ENCODE peak calls at places on chromosomes 2 and 18, in eight cellular contexts. D, F, Q, N, V, X, K and G are unnamed samples.

GRCh38 chr18:52903858-52904257 is 563.9 kb downstream of the DCC start:
- DNase-seq in V (peak), D (peak), N (peak), F (peak), Q (no peak), K (peak), X (no peak), G (peak)

GRCh38 chr2:234957533-234958135 is 5.8 kb downstream of the SH3BP4 start:
- DNase-seq in Q (no peak), V (peak), N (no peak), K (no peak), D (no peak), F (peak), X (no peak), G (no peak)

GRCh38 chr18:66410692-66411091 is 193.2 kb downstream of the CDH19 start:
- DNase-seq in D (no peak), N (no peak), X (no peak), F (no peak), K (no peak), V (no peak), Q (no peak), G (no peak)

GRCh38 chr2:106534471-106534870 is 47.3 kb downstream of the CD8B2 start:
- DNase-seq in N (no peak), D (no peak), Q (no peak), V (no peak), X (no peak), K (no peak), F (no peak), G (no peak)

GRCh38 chr18:55346387-55346786 is 241.6 kb downstream of the TCF4 start:
- DNase-seq in N (no peak), K (no peak), D (no peak), V (no peak), X (no peak), Q (no peak), F (no peak), G (no peak)

GRCh38 chr2:85704800-85705679 is 10.9 kb downstream of the GNLY start:
- DNase-seq in F (no peak), N (no peak), Q (no peak), V (no peak), K (no peak), D (no peak), X (no peak), G (no peak)

GRCh38 chr2:42359894-42360483 is 1.0 kb downstream of the COX7A2L start:
- DNase-seq in D (no peak), N (no peak), Q (no peak), V (no peak), K (peak), F (peak), X (no peak), G (peak)

GRCh38 chr2:85428343-85428881 is 9.9 kb downstream of the SH2D6 start:
- DNase-seq in K (no peak), N (no peak), Q (no peak), D (no peak), F (no peak), V (no peak), X (no peak), G (no peak)

GRCh38 chr18:58863539-58864145 is 1.0 kb upstream of the ZNF532 start:
- DNase-seq in K (peak), V (peak), N (peak), F (no peak), D (peak), Q (peak), X (no peak), G (no peak)

GRCh38 chr2:217900010-217900779 is 102.6 kb downstream of the TNS1 start:
- DNase-seq in D (no peak), K (peak), F (no peak), N (no peak), X (no peak), V (no peak), Q (no peak), G (no peak)

GRCh38 chr2:168583710-168584521 is 127.8 kb downstream of the CERS6 start:
- DNase-seq in Q (no peak), D (no peak), X (no peak), F (peak), V (peak), K (peak), N (peak), G (peak)

GRCh38 chr2:219254590-219255219 is 987 bp upstream of the TUBA4A start:
- DNase-seq in K (peak), N (no peak), F (no peak), X (no peak), Q (peak), D (no peak), V (no peak), G (no peak)